ENCODE peak calls at places on chromosomes 16 and 17, in five cellular contexts. S, I, G, H and T are unnamed samples.

GRCh38 chr16:86508028-86508946 is 2.0 kb upstream of the FOXF1 start:
- DNase-seq in S (peak; percentile 25), I (no peak), G (no peak), H (no peak), T (no peak)

GRCh38 chr17:82545071-82545462 is 25.5 kb downstream of the FOXK2 start:
- DNase-seq in S (no peak), I (no peak), G (no peak), H (no peak), T (no peak)

GRCh38 chr17:79946352-79947231 is 89.1 kb downstream of the TBC1D16 start:
- DNase-seq in S (no peak), I (no peak), G (no peak), H (no peak), T (no peak)

GRCh38 chr17:69344939-69345338 is 18.0 kb upstream of the ABCA5 start:
- DNase-seq in S (peak; percentile 32), I (no peak), G (no peak), H (no peak), T (no peak)

GRCh38 chr17:55286681-55287589 is 22.2 kb downstream of the HLF start:
- DNase-seq in S (peak; percentile 80), I (no peak), G (no peak), H (no peak), T (peak; percentile 30)

GRCh38 chr16:75624921-75625334 is 1.8 kb upstream of the ADAT1 start:
- DNase-seq in S (peak; percentile 37), I (no peak), G (no peak), H (peak; percentile 45), T (peak; percentile 78)

GRCh38 chr17:28940675-28941074 is 10.6 kb downstream of the PHF12 start:
- DNase-seq in S (no peak), I (no peak), G (no peak), H (no peak), T (peak; percentile 46)

GRCh38 chr17:68753985-68754769 is 153.0 kb upstream of the FAM20A start:
- DNase-seq in S (no peak), I (no peak), G (no peak), H (no peak), T (no peak)

GRCh38 chr16:85583491-85584181 is 29.5 kb upstream of the GSE1 start:
- DNase-seq in S (no peak), I (no peak), G (no peak), H (no peak), T (no peak)

GRCh38 chr17:30530346-30531025 is 53.3 kb downstream of the GOSR1 start:
- DNase-seq in S (no peak), I (peak; percentile 47), G (no peak), H (no peak), T (no peak)
- TF ChIP-seq MYC in S (no peak), I (no peak), G (no peak), H (no peak), T (no peak)

GRCh38 chr17:39618956-39619785 is 7.6 kb upstream of the PPP1R1B start:
- DNase-seq in S (no peak), I (no peak), G (no peak), H (no peak), T (no peak)
- H3K4me3 ChIP-seq in S (peak overlapping the region; percentile 78), I (no peak overlapping the region), G (no peak overlapping the region), H (no peak overlapping the region), T (no peak overlapping the region)

GRCh38 chr17:1186923-1187771 is 7.4 kb upstream of the ABR start:
- DNase-seq in S (peak; percentile 92), I (peak; percentile 84), G (no peak), H (peak; percentile 74), T (peak; percentile 81)
- TF ChIP-seq MYC in S (no peak), I (no peak), G (no peak), H (no peak), T (peak; percentile 46)

DNA sequence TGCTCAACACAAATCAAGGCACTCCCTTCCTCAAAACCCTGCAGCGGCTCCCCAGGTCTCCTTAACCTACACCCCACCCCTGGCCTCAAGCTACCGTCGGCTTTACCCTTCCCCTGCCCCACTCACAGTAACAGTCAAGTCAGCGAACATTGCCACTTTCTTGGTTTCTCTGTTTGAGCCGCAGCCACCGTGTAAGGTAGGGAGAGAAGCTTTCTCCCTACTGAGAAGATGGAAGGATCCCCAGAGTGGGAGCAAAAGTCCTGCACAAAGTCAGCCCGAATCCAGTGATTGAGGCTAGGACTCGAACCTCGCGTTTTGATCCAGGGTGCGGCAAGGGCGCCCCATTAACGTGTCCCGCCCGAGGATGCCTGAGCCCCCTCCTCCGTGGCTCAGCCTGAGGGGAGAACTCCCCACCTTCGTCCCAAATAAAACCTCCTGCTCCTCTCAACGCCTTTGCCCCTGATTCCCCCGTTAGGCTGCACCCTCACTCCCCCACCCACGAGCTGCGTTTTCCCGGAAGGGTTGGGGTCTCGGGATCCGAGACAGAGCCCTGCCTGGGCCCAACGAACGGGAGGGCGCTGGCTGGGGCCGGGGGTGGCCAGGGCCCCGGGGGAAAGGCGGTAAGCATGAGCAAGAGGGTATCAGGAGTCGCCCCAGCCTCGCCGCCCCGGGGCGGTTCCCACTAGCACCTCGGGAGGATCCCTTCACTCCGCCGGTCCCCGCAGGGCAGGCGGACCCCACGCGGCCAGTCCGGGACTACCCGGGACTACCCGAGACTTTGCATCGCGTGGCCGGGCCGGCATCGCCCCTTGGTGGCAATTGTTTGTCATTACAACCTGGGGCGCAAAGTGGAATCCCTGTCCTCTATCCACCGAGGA is 9.9 kb upstream of the NAGS start:
- DNase-seq in S (peak; percentile 71), I (peak; percentile 57), G (no peak), H (peak; percentile 83), T (peak; percentile 57)
- H3K4me3 ChIP-seq in S (peak overlapping the region; percentile 45), I (no peak overlapping the region), G (no peak overlapping the region), H (peak overlapping the region; percentile 3), T (no peak overlapping the region)